ENCODE peak calls at places on chromosomes 4 and X, in nine cellular contexts. N is upper lobe of left lung, U is suprapubic skin, P is Panc1, Q is HCT116, K is GM23338, E is endothelial cell of umbilical vein, Z is transverse colon, J is H1. A is an unnamed sample. For H3K27me3, the result is how much of the 10 kb centered on the place peaks cover.

GRCh38 chrX:123833387-123833786 is 26.5 kb upstream of the XIAP start:
- DNase-seq in J (peak), Z (peak), U (no peak), P (peak), E (peak), K (peak), N (no peak), Q (peak), A (peak)

GRCh38 chrX:21479695-21480280 is 105.6 kb downstream of the CNKSR2 start:
- DNase-seq in N (no peak), E (peak), Q (no peak), J (no peak), K (peak), U (no peak), Z (no peak), P (peak), A (no peak)

GRCh38 chr4:85548116-85548515 is 73.2 kb downstream of the ARHGAP24 start:
- DNase-seq in P (no peak), J (no peak), Z (no peak), E (no peak), K (no peak), N (no peak), Q (no peak), U (no peak), A (no peak)

GRCh38 chr4:2647403-2648158 is 108.6 kb downstream of the TNIP2 start:
- DNase-seq in J (no peak), N (no peak), U (no peak), Q (no peak), P (no peak), Z (no peak), E (no peak), K (no peak), A (no peak)

GRCh38 chr4:40980318-40980883 is 230.6 kb downstream of the NSUN7 start:
- DNase-seq in J (no peak), E (peak), N (no peak), K (peak), U (no peak), Q (no peak), Z (no peak), P (no peak), A (no peak)

GRCh38 chr4:186029731-186030421 is 39.1 kb upstream of the TLR3 start:
- DNase-seq in P (no peak), N (peak), J (no peak), E (peak), U (no peak), Q (no peak), Z (peak), K (peak), A (peak)

GRCh38 chr4:112063260-112063659 is 82.0 kb upstream of the FAM241A start:
- DNase-seq in K (no peak), U (no peak), Z (no peak), E (no peak), N (no peak), Q (no peak), J (no peak), P (no peak), A (no peak)

GRCh38 chrX:39017062-39017461 is 215.8 kb downstream of the MID1IP1 start:
- DNase-seq in J (no peak), Q (no peak), P (no peak), N (no peak), U (no peak), K (no peak), Z (no peak), E (no peak), A (no peak)

GRCh38 chr4:77599378-77599777 is 6.2 kb upstream of the CXCL13 start:
- DNase-seq in N (no peak), K (peak), J (no peak), Q (peak), Z (no peak), P (no peak), U (no peak), E (peak), A (no peak)

GRCh38 chr4:20532871-20533870 is 167.1 kb upstream of the PACRGL start:
- DNase-seq in N (no peak), J (no peak), P (no peak), U (no peak), Z (no peak), E (no peak), Q (no peak), K (no peak), A (no peak)

GRCh38 chrX:38347136-38347535 is 5.3 kb upstream of the OTC start:
- DNase-seq in E (peak), Q (no peak), N (no peak), U (no peak), J (no peak), Z (no peak), P (no peak), K (peak), A (no peak)

GRCh38 chrX:130171446-130172126 is at the start of gene RAB33A:
- DNase-seq in K (peak), J (no peak), P (no peak), E (no peak), N (peak), Z (peak), Q (no peak), U (no peak), A (no peak)

GRCh38 chrX:127947450-127947849 is 104.8 kb downstream of the ACTRT1 start:
- DNase-seq in Q (no peak), N (no peak), E (no peak), P (no peak), Z (no peak), J (no peak), K (no peak), U (no peak), A (no peak)

GRCh38 chr4:117134386-117134785 is 49.0 kb upstream of the TRAM1L1 start:
- DNase-seq in P (peak), U (no peak), Z (no peak), K (peak), E (peak), N (no peak), Q (peak), J (no peak), A (no peak)

GRCh38 chr4:6379787-6380745 is 92.3 kb downstream of the PPP2R2C start:
- DNase-seq in N (no peak), E (no peak), Q (no peak), P (no peak), U (no peak), K (peak), Z (no peak), J (no peak), A (no peak)

GRCh38 chrX:132940727-132941162 is 17.7 kb downstream of the HS6ST2 start:
- DNase-seq in U (no peak), J (no peak), Q (peak), Z (no peak), K (peak), P (no peak), N (no peak), E (no peak), A (no peak)

DNA sequence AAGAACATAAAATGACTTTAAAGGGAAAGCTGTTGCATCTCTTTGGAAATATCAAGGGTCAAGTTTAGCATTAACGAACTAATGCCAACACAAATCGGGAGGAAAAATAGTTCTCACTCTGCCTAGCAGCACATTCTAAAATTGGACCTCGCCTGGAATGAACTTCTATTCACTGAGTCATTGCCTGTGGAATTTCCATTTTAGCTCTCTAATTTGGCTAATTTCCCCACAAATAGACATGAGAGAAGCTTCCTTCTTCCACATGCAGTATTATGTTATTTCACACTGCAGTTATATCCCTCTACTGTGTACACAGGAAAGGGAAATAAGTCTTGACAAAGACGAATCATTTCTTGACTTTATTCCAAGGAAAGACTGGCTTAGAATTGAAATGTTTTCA is 9.3 kb downstream of the ZXDA start:
- DNase-seq in P (no peak), N (no peak), E (peak), Z (no peak), U (no peak), K (no peak), Q (no peak), J (no peak), A (no peak)
- H3K4me3 ChIP-seq in P (no peak), N (no peak), E (no peak), Z (no peak), U (no peak), K (no peak), Q (no peak), J (no peak), A (no peak)

DNA sequence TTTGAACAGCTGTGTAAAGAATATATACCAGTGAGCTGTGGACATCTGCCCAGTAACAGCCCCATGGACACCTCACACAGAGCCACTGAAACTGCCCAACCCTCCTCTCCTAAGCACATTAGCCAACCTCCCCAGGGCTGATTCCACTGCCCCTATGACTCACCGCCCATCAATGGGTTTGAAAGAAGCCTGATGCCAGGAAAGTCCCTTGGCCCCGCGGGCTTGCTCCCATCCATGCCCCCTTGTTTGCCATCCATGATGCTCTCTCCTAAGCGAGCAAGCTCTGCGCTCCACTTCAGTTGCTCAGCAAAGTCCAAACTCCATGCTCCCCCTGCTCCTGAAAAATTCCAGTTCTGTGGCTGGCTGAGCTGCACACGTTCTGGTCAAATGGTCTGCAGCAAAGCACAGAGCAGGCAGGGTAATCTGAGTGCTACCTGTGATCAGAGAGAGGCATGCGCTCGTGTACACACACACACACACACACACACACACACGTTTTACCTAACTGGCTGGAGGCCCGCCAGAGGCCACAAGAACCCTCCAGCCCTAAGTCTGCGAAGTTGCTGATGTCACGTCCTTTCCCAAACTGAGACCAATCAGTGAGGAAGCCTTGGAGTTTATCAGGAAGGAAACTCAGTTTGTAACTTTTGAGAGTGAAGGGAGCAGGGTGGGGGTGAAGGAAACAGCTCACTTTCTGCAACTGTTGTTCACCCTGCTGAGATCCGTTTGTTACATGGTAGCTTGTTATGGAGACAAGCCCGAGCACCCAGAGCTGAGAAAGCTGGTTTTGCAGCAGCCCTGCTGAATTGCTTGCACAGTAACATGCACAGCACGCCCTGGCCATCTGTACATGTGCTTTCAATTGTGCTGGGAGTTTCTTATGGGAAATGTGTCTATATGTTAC is at the start of gene ASB9:
- DNase-seq in E (peak), K (peak), P (peak), N (no peak), J (no peak), Z (peak), Q (peak), U (peak), A (peak)
- TF ChIP-seq POLR2AphosphoS5 in E (no peak), K (no peak), P (no peak), N (no peak), J (no peak), Z (no peak), Q (no peak), U (no peak), A (no peak)

DNA sequence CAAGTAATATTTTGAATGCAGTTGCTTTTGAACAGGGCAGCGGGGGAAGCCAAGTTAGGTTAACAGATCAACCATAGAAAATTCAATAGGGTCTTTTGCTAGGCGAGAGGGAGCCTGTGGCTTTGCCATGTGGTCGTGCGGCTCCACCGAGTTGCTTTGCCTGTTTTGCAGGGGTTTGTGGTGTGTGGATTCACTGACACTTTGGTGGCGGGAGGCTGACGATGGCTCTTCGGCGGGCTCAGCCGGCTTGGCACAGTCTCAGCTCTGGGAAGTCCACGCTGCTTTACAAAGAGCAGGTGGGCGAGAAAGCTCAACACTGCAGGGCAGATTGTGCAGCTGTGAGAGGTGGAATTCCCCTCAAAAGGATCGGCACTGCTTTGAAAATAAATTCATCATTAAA is 201.6 kb upstream of the LEF1 start:
- DNase-seq in J (no peak), E (no peak), Z (no peak), Q (no peak), P (no peak), N (peak), U (no peak), K (no peak), A (no peak)
- H3K27me3 ChIP-seq in J (under half), E (under half), Z (under half), Q (half or more), P (under half), N (under half), U (under half), K (under half), A (under half)

GRCh38 chrX:24054182-24055042 is at the start of gene EIF2S3:
- DNase-seq in P (peak), Q (peak), E (peak), Z (peak), K (peak), U (peak), J (peak), N (peak), A (peak)
- H3K4me3 ChIP-seq in P (peak), Q (no peak), E (no peak), Z (no peak), K (no peak), U (no peak), J (peak), N (peak), A (peak)

DNA sequence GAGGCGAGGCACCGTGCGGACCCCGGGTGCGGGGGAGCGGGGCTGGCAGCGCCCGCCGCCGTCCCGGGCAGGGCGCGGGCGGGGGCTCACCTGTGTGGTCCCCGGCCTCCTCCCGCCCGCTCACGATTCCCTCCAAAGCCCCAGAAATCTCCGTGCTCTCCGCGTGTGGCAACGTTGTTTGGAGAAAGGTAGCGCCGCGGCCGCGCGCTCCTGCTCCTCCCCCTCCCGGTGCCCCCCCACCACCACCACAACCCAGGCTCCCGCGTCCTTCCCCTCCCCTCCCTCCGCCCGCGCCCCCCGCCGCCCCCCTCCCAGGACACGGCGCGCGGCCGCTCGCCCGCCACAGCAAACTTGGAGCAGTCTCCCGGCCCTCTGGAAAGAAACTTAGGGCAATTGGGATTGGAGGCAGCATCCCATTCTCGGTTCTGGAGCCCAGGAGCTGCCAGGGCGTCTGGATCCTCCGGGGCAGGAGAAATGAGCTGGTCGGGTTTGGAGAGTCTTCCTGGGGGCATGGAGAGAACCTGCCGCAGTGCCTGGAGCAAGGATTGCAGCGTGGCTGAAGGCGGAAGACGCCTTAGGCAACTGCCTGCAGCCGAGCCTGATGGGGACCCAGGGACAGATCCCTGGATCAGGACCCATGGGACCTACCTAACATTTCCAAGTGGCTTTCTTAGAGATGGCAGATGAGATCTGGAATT is 854 bp downstream of the KLF3 start:
- DNase-seq in E (peak), J (no peak), K (peak), N (peak), U (peak), Q (no peak), Z (peak), P (no peak), A (peak)
- TF ChIP-seq POLR2AphosphoS5 in E (no peak), J (peak), K (no peak), N (peak), U (peak), Q (no peak), Z (peak), P (no peak), A (peak)

GRCh38 chrX:118495958-118496762 is 545 bp downstream of the DOCK11 start:
- DNase-seq in Q (no peak), U (no peak), P (no peak), J (no peak), Z (peak), E (peak), N (peak), K (peak), A (peak)

GRCh38 chrX:118496763-118497079 is 1.1 kb downstream of the DOCK11 start:
- DNase-seq in E (no peak), Q (no peak), U (no peak), Z (no peak), K (peak), J (no peak), N (no peak), P (no peak), A (no peak)

GRCh38 chrX:118497180-118497814 is 1.7 kb downstream of the DOCK11 start:
- DNase-seq in N (no peak), K (no peak), P (no peak), E (no peak), Z (no peak), J (no peak), Q (no peak), U (no peak), A (no peak)

GRCh38 chrX:118495061-118495921 is at the start of gene DOCK11:
- DNase-seq in Z (peak), U (peak), E (peak), J (peak), K (peak), N (peak), P (no peak), Q (no peak), A (peak)

DNA sequence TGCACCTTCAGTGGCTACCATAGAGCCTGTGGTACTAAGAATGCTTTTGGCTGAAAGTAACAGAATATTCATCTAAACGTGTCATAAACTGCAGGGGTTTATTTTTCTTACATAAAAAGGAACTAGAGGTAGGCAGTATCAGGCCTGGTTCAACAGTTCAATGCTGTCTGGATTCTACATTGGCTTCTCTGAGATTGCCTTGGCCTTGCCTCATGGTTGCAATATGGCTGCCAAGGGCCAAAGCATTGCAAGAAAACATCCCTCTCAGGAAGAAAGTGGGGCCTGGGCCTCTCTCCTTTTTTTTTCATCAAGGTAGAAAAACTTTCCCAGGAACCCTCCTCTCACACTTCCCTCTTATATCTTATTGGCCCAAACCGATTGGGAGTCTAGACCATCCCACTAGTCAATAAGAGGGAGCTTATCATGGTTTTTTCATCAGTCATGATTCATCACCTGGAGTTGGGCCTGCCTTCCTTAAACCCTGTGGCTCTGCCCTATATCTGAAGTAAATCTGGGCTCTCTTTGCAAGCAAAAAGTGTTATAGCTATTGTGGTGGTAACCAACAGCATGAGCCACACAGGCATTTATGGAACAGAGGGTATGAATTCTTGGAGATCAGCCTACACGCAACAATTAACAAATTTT is 1.8 kb upstream of the DOCK11 start:
- DNase-seq in E (no peak), J (no peak), N (no peak), Z (no peak), P (no peak), K (no peak), Q (no peak), U (no peak), A (no peak)
- H3K27me3 ChIP-seq in E (under half), J (under half), N (under half), Z (under half), P (under half), K (under half), Q (under half), U (under half), A (under half)

DNA sequence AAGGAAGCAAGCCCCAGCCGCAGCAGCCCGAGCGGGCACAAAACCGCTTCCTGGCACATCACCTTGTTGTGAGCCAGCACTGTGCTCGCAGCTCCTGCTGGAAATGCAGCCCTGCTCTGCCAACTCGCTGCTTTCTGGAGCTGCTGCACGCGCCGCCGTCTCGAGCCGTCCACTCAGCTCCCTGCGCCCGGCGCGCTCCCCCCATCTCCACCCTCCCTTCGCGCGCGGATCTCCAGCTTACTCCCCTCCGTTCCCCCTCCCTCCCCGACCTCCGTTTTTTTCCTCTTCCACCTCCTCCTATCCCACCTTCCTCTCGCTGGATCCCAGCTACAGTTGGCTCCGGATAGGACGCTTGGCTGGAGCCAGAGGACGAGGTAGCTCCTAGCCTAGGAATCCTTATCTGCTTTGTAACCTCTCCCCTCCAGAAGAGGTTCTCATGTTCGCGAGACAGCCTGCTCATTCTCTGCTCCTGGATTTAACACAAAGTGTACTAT is at the start of gene SPOCK3:
- DNase-seq in Z (no peak), Q (peak), J (peak), U (no peak), P (no peak), K (peak), E (peak), N (peak), A (peak)
- H3K4me3 ChIP-seq in Z (peak), Q (peak), J (peak), U (peak), P (peak), K (peak), E (peak), N (peak), A (peak)

DNA sequence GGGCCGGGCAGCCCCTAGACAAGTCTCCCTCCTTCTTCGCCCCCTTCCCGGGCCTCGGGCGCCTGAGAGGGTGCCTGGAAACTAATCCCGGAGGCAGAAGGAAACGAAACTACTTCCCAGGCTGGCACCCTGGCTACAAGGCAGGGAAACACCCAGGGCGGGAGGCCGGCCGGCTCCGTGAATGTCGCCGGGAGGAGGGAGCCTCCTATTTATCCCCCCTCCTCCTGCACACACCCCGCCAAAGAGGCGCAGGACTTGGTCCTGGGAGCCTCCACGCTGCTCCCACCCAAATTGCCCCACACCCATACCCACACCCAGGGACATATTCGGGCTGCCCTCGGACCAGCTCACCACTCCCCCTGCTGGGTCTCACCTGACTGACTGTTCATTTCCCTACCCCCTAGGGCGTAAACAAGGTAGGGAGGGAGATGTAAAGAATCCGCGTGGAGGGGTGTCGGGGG is at the start of gene BTC:
- DNase-seq in Q (peak), J (no peak), Z (peak), K (peak), N (peak), P (peak), U (no peak), E (no peak), A (peak)
- TF ChIP-seq POLR2AphosphoS5 in Q (peak), J (no peak), Z (no peak), K (no peak), N (no peak), P (no peak), U (no peak), E (no peak), A (no peak)

GRCh38 chrX:136708348-136708747 is 60.4 kb downstream of the CD40LG start:
- DNase-seq in Z (no peak), E (peak), Q (no peak), J (no peak), U (no peak), K (no peak), N (no peak), P (no peak), A (no peak)
- H3K27me3 ChIP-seq in Z (under half), E (under half), Q (under half), J (under half), U (under half), K (under half), N (under half), P (under half), A (under half)